ENCODE peak calls at places on chromosomes 4 and X, in six cellular contexts. One of them, this sample, is unnamed.

GRCh38 chrX:17860811-17861495 is at the start of gene RAI2:
- DNase-seq in posterior cingulate gyrus: peak; percentile 78
- DNase-seq in Peyer's patch: peak; percentile 17
- DNase-seq in GM20000: no peak
- DNase-seq in caudate nucleus: no peak
- DNase-seq in neural crest cell: peak; percentile 36
- DNase-seq in this sample: peak; percentile 64

GRCh38 chr4:10063544-10064300 is 42.4 kb upstream of the SLC2A9 start:
- DNase-seq in posterior cingulate gyrus: peak; percentile 89
- DNase-seq in neural crest cell: no peak
- DNase-seq in caudate nucleus: peak; percentile 71
- DNase-seq in Peyer's patch: no peak
- DNase-seq in GM20000: no peak
- DNase-seq in this sample: no peak

GRCh38 chr4:147586637-147587036 is 30.6 kb upstream of the TMEM184C start:
- DNase-seq in Peyer's patch: no peak
- DNase-seq in neural crest cell: no peak
- DNase-seq in GM20000: peak; percentile 40
- DNase-seq in posterior cingulate gyrus: no peak
- DNase-seq in caudate nucleus: no peak
- DNase-seq in this sample: no peak

GRCh38 chr4:74228691-74229640 is 71.0 kb downstream of the MTHFD2L start:
- DNase-seq in neural crest cell: peak; percentile 74
- DNase-seq in Peyer's patch: peak; percentile 71
- DNase-seq in posterior cingulate gyrus: no peak
- DNase-seq in caudate nucleus: peak; percentile 4
- DNase-seq in GM20000: peak; percentile 43
- DNase-seq in this sample: no peak

GRCh38 chr4:21946858-21947257 is 1.7 kb downstream of the KCNIP4 start:
- DNase-seq in Peyer's patch: no peak
- DNase-seq in posterior cingulate gyrus: no peak
- DNase-seq in GM20000: no peak
- DNase-seq in caudate nucleus: no peak
- DNase-seq in neural crest cell: no peak
- DNase-seq in this sample: no peak

GRCh38 chr4:6001965-6002833 is 16.0 kb downstream of the C4orf50 start:
- DNase-seq in caudate nucleus: no peak
- DNase-seq in Peyer's patch: no peak
- DNase-seq in GM20000: no peak
- DNase-seq in posterior cingulate gyrus: no peak
- DNase-seq in neural crest cell: no peak
- DNase-seq in this sample: no peak

GRCh38 chr4:16192631-16193483 is 33.4 kb downstream of the TAPT1 start:
- DNase-seq in posterior cingulate gyrus: no peak
- DNase-seq in GM20000: no peak
- DNase-seq in caudate nucleus: no peak
- DNase-seq in Peyer's patch: no peak
- DNase-seq in neural crest cell: no peak
- DNase-seq in this sample: no peak

GRCh38 chr4:153530284-153530995 is 64.3 kb downstream of the TMEM131L start:
- DNase-seq in Peyer's patch: no peak
- DNase-seq in GM20000: no peak
- DNase-seq in neural crest cell: no peak
- DNase-seq in posterior cingulate gyrus: no peak
- DNase-seq in caudate nucleus: no peak
- DNase-seq in this sample: no peak

GRCh38 chrX:49919617-49920016 is 2.8 kb upstream of the CLCN5 start:
- DNase-seq in GM20000: peak; percentile 18
- DNase-seq in posterior cingulate gyrus: no peak
- DNase-seq in caudate nucleus: no peak
- DNase-seq in Peyer's patch: peak; percentile 33
- DNase-seq in neural crest cell: peak; percentile 40
- DNase-seq in this sample: no peak

GRCh38 chr4:575281-576141 is 584 bp downstream of the TMEM271 start:
- DNase-seq in Peyer's patch: no peak
- DNase-seq in GM20000: peak; percentile 79
- DNase-seq in caudate nucleus: no peak
- DNase-seq in posterior cingulate gyrus: peak; percentile 83
- DNase-seq in neural crest cell: peak; percentile 50
- DNase-seq in this sample: no peak